ENCODE peak calls at places on chromosomes 12 and 14, in seven cellular contexts. One of them, this sample, is unnamed.

GRCh38 chr14:70635971-70636595 is 5.6 kb upstream of the TTC9 start:
- DNase-seq in skeletal muscle cell: no peak
- DNase-seq in breast epithelium: no peak
- DNase-seq in uterus: no peak
- DNase-seq in brain microvascular endothelial cell: no peak
- DNase-seq in AG04450: no peak
- DNase-seq in GM23338: no peak
- DNase-seq in this sample: no peak

GRCh38 chr12:34033628-34034296 is 11.5 kb downstream of the ALG10 start:
- DNase-seq in skeletal muscle cell: no peak
- DNase-seq in brain microvascular endothelial cell: peak; percentile 13
- DNase-seq in breast epithelium: no peak
- DNase-seq in GM23338: peak; percentile 54
- DNase-seq in uterus: no peak
- DNase-seq in AG04450: peak; percentile 2
- DNase-seq in this sample: no peak

GRCh38 chr12:89101440-89101839 is 250.9 kb downstream of the DUSP6 start:
- DNase-seq in breast epithelium: no peak
- DNase-seq in uterus: no peak
- DNase-seq in brain microvascular endothelial cell: no peak
- DNase-seq in GM23338: no peak
- DNase-seq in AG04450: no peak
- DNase-seq in skeletal muscle cell: no peak
- DNase-seq in this sample: no peak

GRCh38 chr14:84643438-84643837 is 886.5 kb upstream of the FLRT2 start:
- DNase-seq in uterus: no peak
- DNase-seq in GM23338: peak; percentile 21
- DNase-seq in breast epithelium: no peak
- DNase-seq in AG04450: no peak
- DNase-seq in brain microvascular endothelial cell: no peak
- DNase-seq in skeletal muscle cell: no peak
- DNase-seq in this sample: no peak

GRCh38 chr12:28099862-28100261 is 90.4 kb upstream of the CCDC91 start:
- DNase-seq in AG04450: no peak
- DNase-seq in uterus: no peak
- DNase-seq in skeletal muscle cell: no peak
- DNase-seq in GM23338: no peak
- DNase-seq in brain microvascular endothelial cell: no peak
- DNase-seq in breast epithelium: no peak
- DNase-seq in this sample: no peak

GRCh38 chr14:38210168-38210567 is 2.5 kb downstream of the SSTR1 start:
- DNase-seq in GM23338: peak; percentile 50
- DNase-seq in breast epithelium: no peak
- DNase-seq in uterus: no peak
- DNase-seq in brain microvascular endothelial cell: no peak
- DNase-seq in AG04450: no peak
- DNase-seq in skeletal muscle cell: peak; percentile 39
- DNase-seq in this sample: peak; percentile 69

GRCh38 chr14:30180219-30180618 is 252.6 kb upstream of the PRKD1 start:
- DNase-seq in AG04450: peak; percentile 32
- DNase-seq in brain microvascular endothelial cell: no peak
- DNase-seq in GM23338: no peak
- DNase-seq in skeletal muscle cell: peak; percentile 43
- DNase-seq in breast epithelium: no peak
- DNase-seq in uterus: no peak
- DNase-seq in this sample: no peak

GRCh38 chr12:27031531-27031930 is 9.2 kb downstream of the MED21 start:
- DNase-seq in skeletal muscle cell: no peak
- DNase-seq in uterus: no peak
- DNase-seq in brain microvascular endothelial cell: no peak
- DNase-seq in AG04450: no peak
- DNase-seq in GM23338: no peak
- DNase-seq in breast epithelium: no peak
- DNase-seq in this sample: no peak

GRCh38 chr12:10753066-10753465 is 29.9 kb upstream of the YBX3 start:
- DNase-seq in brain microvascular endothelial cell: peak; percentile 31
- DNase-seq in GM23338: no peak
- DNase-seq in skeletal muscle cell: peak; percentile 61
- DNase-seq in breast epithelium: peak; percentile 23
- DNase-seq in AG04450: peak; percentile 16
- DNase-seq in uterus: no peak
- DNase-seq in this sample: peak; percentile 32

GRCh38 chr12:120439646-120440247 is 1.8 kb downstream of the COX6A1 start:
- DNase-seq in uterus: peak; percentile 43
- DNase-seq in GM23338: peak; percentile 91
- DNase-seq in brain microvascular endothelial cell: peak; percentile 53
- DNase-seq in skeletal muscle cell: peak; percentile 24
- DNase-seq in AG04450: no peak
- DNase-seq in breast epithelium: peak; percentile 30
- DNase-seq in this sample: no peak

GRCh38 chr12:56224954-56225353 is 812 bp downstream of the NABP2 start:
- DNase-seq in uterus: no peak
- DNase-seq in skeletal muscle cell: no peak
- DNase-seq in GM23338: no peak
- DNase-seq in AG04450: no peak
- DNase-seq in breast epithelium: no peak
- DNase-seq in brain microvascular endothelial cell: no peak
- DNase-seq in this sample: no peak

GRCh38 chr14:104401785-104402184 is 177.8 kb upstream of the C14orf180 start:
- DNase-seq in skeletal muscle cell: no peak
- DNase-seq in AG04450: no peak
- DNase-seq in uterus: no peak
- DNase-seq in breast epithelium: no peak
- DNase-seq in brain microvascular endothelial cell: no peak
- DNase-seq in GM23338: no peak
- DNase-seq in this sample: no peak

GRCh38 chr14:73752297-73752992 is 38.3 kb upstream of the PNMA1 start:
- DNase-seq in AG04450: no peak
- DNase-seq in brain microvascular endothelial cell: no peak
- DNase-seq in uterus: peak; percentile 72
- DNase-seq in breast epithelium: peak; percentile 88
- DNase-seq in skeletal muscle cell: peak; percentile 52
- DNase-seq in GM23338: peak; percentile 55
- DNase-seq in this sample: peak; percentile 63

GRCh38 chr12:115912440-115912839 is 365.1 kb downstream of the MED13L start:
- DNase-seq in uterus: no peak
- DNase-seq in GM23338: no peak
- DNase-seq in brain microvascular endothelial cell: no peak
- DNase-seq in skeletal muscle cell: no peak
- DNase-seq in breast epithelium: no peak
- DNase-seq in AG04450: no peak
- DNase-seq in this sample: no peak

DNA sequence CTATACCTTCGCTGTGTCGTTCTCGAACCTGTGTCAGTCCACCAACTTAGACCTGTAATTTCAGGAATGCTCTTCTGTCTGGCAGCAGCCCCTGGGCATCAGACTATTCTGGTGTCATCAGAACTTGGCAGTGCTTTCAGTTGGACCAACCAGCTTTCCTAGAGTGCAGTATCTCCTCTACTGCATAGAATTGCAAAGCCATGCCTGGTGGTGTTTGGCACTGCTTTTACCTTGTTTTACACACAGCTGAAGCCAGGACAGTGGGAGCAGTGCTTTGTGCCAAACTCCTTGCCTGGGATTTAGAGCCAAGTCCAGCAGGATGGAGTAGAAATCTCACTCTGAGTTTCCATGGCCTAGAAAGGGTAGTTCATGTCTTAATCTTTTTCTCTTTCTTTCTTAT is 1.5 kb downstream of the FLVCR2 start:
- DNase-seq in brain microvascular endothelial cell: no peak
- DNase-seq in breast epithelium: peak; percentile 30
- DNase-seq in skeletal muscle cell: no peak
- DNase-seq in GM23338: no peak
- DNase-seq in uterus: no peak
- DNase-seq in AG04450: no peak
- DNase-seq in this sample: no peak
- H3K4me3 ChIP-seq in brain microvascular endothelial cell: peak overlapping the region; percentile 69
- H3K4me3 ChIP-seq in breast epithelium: peak overlapping the region; percentile 70
- H3K4me3 ChIP-seq in skeletal muscle cell: peak overlapping the region; percentile 70
- H3K4me3 ChIP-seq in GM23338: no peak overlapping the region
- H3K4me3 ChIP-seq in uterus: peak overlapping the region; percentile 57
- H3K4me3 ChIP-seq in AG04450: no peak overlapping the region
- H3K4me3 ChIP-seq in this sample: no peak overlapping the region

DNA sequence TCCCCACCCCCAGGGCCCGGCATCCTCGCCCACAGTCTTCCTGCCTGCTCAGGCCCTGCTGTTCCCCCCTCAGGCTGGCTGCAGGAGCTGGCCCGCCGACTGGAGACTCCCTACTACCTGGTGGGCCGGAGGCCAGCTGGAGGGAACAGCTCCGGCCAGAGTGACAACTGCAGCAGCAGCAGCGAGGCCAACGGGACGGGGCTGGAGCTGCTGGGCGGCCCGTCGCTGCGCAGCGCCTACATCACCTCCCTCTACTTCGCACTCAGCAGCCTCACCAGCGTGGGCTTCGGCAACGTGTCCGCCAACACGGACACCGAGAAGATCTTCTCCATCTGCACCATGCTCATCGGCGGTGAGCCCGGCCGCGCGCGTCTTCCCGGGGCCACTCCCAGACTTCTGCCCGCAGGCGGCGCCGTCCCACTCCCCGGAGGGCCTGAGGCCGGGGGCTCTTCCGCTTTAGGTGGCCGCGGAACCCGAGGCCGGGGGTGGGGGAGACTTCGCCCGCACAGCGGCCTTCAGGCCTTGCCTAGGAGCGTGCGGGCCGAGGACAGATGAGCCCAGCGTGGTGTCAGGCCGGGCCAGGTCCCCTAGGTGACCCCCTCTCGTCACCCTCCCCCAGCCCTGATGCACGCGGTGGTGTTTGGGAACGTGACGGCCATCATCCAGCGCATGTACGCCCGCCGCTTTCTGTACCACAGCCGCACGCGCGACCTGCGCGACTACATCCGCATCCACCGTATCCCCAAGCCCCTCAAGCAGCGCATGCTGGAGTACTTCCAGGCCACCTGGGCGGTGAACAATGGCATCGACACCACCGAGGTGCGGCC is 10.2 kb downstream of the KCNH3 start:
- DNase-seq in uterus: no peak
- DNase-seq in brain microvascular endothelial cell: no peak
- DNase-seq in breast epithelium: peak; percentile 46
- DNase-seq in skeletal muscle cell: no peak
- DNase-seq in GM23338: peak; percentile 73
- DNase-seq in AG04450: no peak
- DNase-seq in this sample: no peak
- H3K4me3 ChIP-seq in uterus: peak overlapping the region; percentile 13
- H3K4me3 ChIP-seq in brain microvascular endothelial cell: peak overlapping the region; percentile 43
- H3K4me3 ChIP-seq in breast epithelium: peak overlapping the region; percentile 68
- H3K4me3 ChIP-seq in skeletal muscle cell: peak overlapping the region; percentile 30
- H3K4me3 ChIP-seq in GM23338: peak overlapping the region; percentile 64
- H3K4me3 ChIP-seq in AG04450: peak overlapping the region; percentile 41
- H3K4me3 ChIP-seq in this sample: peak overlapping the region; percentile 17

DNA sequence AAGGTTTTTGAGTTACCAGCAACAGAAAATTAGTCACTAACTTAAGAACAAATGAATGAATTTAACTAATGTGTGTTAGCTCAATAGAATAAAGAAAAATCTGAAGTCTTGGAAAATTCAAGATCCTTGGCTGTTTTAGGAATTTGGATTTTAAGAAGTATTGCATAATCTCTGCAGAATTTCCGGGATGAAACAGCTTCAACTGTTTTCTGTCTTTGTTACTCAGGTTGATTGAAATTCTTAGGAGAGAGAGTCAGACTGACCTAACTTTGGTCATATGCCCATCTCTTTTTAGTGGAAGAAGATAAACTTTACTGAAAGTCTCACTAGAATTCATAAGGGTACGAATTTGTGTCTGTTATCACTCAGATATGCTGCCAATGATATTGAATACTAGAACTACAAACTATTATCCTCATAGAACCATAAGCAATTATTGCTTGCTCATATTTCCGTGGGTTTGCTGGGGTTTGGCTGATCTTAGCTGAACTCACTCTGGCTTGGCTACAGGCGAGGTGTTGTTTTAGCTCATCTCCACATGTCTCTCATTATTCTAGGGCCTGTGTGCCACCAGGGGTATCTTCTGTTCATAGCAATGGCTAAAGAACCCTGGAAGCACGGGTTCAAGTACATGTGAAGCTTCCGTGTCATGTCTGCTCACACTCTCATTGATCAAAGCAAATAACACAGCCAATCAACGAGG is 257.4 kb upstream of the NOVA1 start:
- DNase-seq in brain microvascular endothelial cell: no peak
- DNase-seq in uterus: no peak
- DNase-seq in skeletal muscle cell: no peak
- DNase-seq in AG04450: no peak
- DNase-seq in breast epithelium: no peak
- DNase-seq in GM23338: no peak
- DNase-seq in this sample: no peak
- H3K4me3 ChIP-seq in brain microvascular endothelial cell: no peak overlapping the region
- H3K4me3 ChIP-seq in uterus: no peak overlapping the region
- H3K4me3 ChIP-seq in skeletal muscle cell: no peak overlapping the region
- H3K4me3 ChIP-seq in AG04450: no peak overlapping the region
- H3K4me3 ChIP-seq in breast epithelium: no peak overlapping the region
- H3K4me3 ChIP-seq in GM23338: no peak overlapping the region
- H3K4me3 ChIP-seq in this sample: no peak overlapping the region

GRCh38 chr12:46387697-46388096 is 15.1 kb upstream of the SLC38A2 start:
- DNase-seq in uterus: no peak
- DNase-seq in AG04450: no peak
- DNase-seq in GM23338: peak; percentile 12
- DNase-seq in skeletal muscle cell: no peak
- DNase-seq in brain microvascular endothelial cell: no peak
- DNase-seq in breast epithelium: no peak
- DNase-seq in this sample: no peak
- H3K4me3 ChIP-seq in uterus: no peak overlapping the region
- H3K4me3 ChIP-seq in AG04450: no peak overlapping the region
- H3K4me3 ChIP-seq in GM23338: peak overlapping the region; percentile 72
- H3K4me3 ChIP-seq in skeletal muscle cell: peak overlapping the region; percentile 1
- H3K4me3 ChIP-seq in brain microvascular endothelial cell: no peak overlapping the region
- H3K4me3 ChIP-seq in breast epithelium: no peak overlapping the region
- H3K4me3 ChIP-seq in this sample: no peak overlapping the region

DNA sequence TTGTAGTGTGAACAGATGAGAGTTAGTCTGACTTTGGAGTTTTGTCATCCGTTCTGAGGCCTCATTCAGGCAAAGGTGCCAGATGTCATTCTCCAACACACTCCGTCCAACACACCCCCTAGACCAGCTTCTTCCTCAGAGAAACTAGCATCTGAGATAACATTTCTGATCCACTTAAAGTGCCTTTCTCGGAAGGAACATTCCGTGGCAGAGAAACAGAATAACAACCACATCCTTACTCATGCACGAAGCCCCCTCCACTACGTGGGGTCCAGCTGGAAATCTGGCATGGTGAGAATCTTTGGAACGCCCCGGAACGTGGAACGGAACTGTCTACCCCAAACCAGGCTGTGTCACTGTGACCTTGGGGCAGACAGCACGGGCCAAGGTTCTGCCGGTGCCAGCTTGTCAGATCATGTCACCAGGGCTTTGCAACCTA is 17.0 kb upstream of the BCL7A start:
- DNase-seq in breast epithelium: no peak
- DNase-seq in GM23338: no peak
- DNase-seq in AG04450: no peak
- DNase-seq in skeletal muscle cell: no peak
- DNase-seq in brain microvascular endothelial cell: no peak
- DNase-seq in uterus: no peak
- DNase-seq in this sample: no peak
- H3K4me3 ChIP-seq in breast epithelium: no peak overlapping the region
- H3K4me3 ChIP-seq in GM23338: no peak overlapping the region
- H3K4me3 ChIP-seq in AG04450: no peak overlapping the region
- H3K4me3 ChIP-seq in skeletal muscle cell: no peak overlapping the region
- H3K4me3 ChIP-seq in brain microvascular endothelial cell: no peak overlapping the region
- H3K4me3 ChIP-seq in uterus: no peak overlapping the region
- H3K4me3 ChIP-seq in this sample: no peak overlapping the region

GRCh38 chr14:99579077-99579836 is 24.8 kb downstream of the CCDC85C start:
- DNase-seq in skeletal muscle cell: no peak
- DNase-seq in breast epithelium: peak; percentile 88
- DNase-seq in GM23338: no peak
- DNase-seq in brain microvascular endothelial cell: no peak
- DNase-seq in uterus: no peak
- DNase-seq in AG04450: no peak
- DNase-seq in this sample: no peak
- H3K4me3 ChIP-seq in skeletal muscle cell: no peak overlapping the region
- H3K4me3 ChIP-seq in breast epithelium: peak overlapping the region; percentile 3
- H3K4me3 ChIP-seq in GM23338: no peak overlapping the region
- H3K4me3 ChIP-seq in brain microvascular endothelial cell: no peak overlapping the region
- H3K4me3 ChIP-seq in uterus: no peak overlapping the region
- H3K4me3 ChIP-seq in AG04450: no peak overlapping the region
- H3K4me3 ChIP-seq in this sample: no peak overlapping the region

GRCh38 chr14:100965296-100965695 is 61.8 kb upstream of the RTL1 start:
- DNase-seq in breast epithelium: no peak
- DNase-seq in brain microvascular endothelial cell: no peak
- DNase-seq in AG04450: no peak
- DNase-seq in GM23338: no peak
- DNase-seq in uterus: no peak
- DNase-seq in skeletal muscle cell: no peak
- DNase-seq in this sample: no peak
- H3K4me3 ChIP-seq in breast epithelium: no peak overlapping the region
- H3K4me3 ChIP-seq in brain microvascular endothelial cell: no peak overlapping the region
- H3K4me3 ChIP-seq in AG04450: no peak overlapping the region
- H3K4me3 ChIP-seq in GM23338: no peak overlapping the region
- H3K4me3 ChIP-seq in uterus: no peak overlapping the region
- H3K4me3 ChIP-seq in skeletal muscle cell: no peak overlapping the region
- H3K4me3 ChIP-seq in this sample: no peak overlapping the region